ENCODE peak calls at places on chromosomes 3 and 15, in seven cellular contexts. F is K562, L is H1, C is GM12878, G is SK-N-SH, W is HCT116, A is HepG2. M is an unnamed sample.

GRCh38 chr3:31377045-31377642 is 155.6 kb upstream of the STT3B start:
- DNase-seq in A (peak), W (peak), G (no peak), C (no peak), L (no peak), F (no peak), M (no peak)

GRCh38 chr15:28191832-28192231 is 92.7 kb upstream of the OCA2 start:
- DNase-seq in L (no peak), C (no peak), W (no peak), A (no peak), G (peak), F (no peak), M (no peak)

GRCh38 chr15:32683906-32684584 is 33.8 kb upstream of the GREM1 start:
- DNase-seq in G (no peak), A (no peak), C (no peak), W (no peak), F (no peak), L (no peak), M (no peak)

GRCh38 chr3:73084170-73084569 is 22.7 kb downstream of the EBLN2 start:
- DNase-seq in F (no peak), W (no peak), L (no peak), G (no peak), C (no peak), A (no peak), M (no peak)

GRCh38 chr15:33066584-33066983 is 127.9 kb downstream of the FMN1 start:
- DNase-seq in A (no peak), W (no peak), G (no peak), L (no peak), F (no peak), C (no peak), M (peak)

GRCh38 chr3:166013073-166013679 is 176.0 kb upstream of the BCHE start:
- DNase-seq in F (peak), C (no peak), L (no peak), G (peak), W (peak), A (peak), M (peak)

GRCh38 chr3:156816091-156816793 is 9.9 kb upstream of the LEKR1 start:
- DNase-seq in C (no peak), W (no peak), G (no peak), L (no peak), A (no peak), F (no peak), M (no peak)

GRCh38 chr3:18723426-18723825 is 298.3 kb upstream of the SATB1 start:
- DNase-seq in G (no peak), L (no peak), C (no peak), F (no peak), A (no peak), W (no peak), M (no peak)

GRCh38 chr15:39918688-39919385 is 1.2 kb downstream of the GPR176 start:
- DNase-seq in A (no peak), G (no peak), F (no peak), L (no peak), C (no peak), W (no peak), M (no peak)

GRCh38 chr3:177928156-177928555 is 608.1 kb upstream of the KCNMB2 start:
- DNase-seq in W (peak), G (no peak), L (no peak), C (no peak), F (no peak), A (no peak), M (no peak)

DNA sequence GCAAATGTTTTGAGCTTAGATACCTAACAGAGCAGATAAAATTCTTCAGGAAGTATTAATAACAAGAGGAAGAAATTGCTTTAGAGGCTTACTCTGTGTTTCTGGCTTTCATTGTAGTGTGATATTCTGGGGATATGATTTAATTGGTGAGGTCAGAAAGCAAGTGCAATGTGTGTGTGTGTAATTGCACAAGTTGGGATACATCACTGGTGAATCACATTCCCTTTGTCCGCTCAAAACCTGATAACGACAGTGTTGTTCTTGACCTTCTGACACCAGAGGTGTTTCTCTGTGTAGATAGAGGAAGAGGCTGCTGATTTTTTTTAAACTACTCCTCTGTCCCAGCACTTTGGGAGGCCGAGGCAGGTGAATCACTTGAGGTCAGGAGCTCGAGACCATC is 161.1 kb downstream of the CACNA2D3 start:
- DNase-seq in A (no peak), G (no peak), L (no peak), W (no peak), C (no peak), F (no peak), M (no peak)
- TF ChIP-seq JUND in A (no peak), G (no peak), L (no peak), W (no peak), C (no peak), F (no peak), M (no peak)

GRCh38 chr15:75750261-75751050 is 37.8 kb upstream of the CSPG4 start:
- DNase-seq in G (no peak), F (no peak), W (no peak), L (no peak), A (no peak), C (no peak), M (no peak)
- TF ChIP-seq JUND in G (no peak), F (no peak), W (no peak), L (no peak), A (no peak), C (no peak), M (no peak)

DNA sequence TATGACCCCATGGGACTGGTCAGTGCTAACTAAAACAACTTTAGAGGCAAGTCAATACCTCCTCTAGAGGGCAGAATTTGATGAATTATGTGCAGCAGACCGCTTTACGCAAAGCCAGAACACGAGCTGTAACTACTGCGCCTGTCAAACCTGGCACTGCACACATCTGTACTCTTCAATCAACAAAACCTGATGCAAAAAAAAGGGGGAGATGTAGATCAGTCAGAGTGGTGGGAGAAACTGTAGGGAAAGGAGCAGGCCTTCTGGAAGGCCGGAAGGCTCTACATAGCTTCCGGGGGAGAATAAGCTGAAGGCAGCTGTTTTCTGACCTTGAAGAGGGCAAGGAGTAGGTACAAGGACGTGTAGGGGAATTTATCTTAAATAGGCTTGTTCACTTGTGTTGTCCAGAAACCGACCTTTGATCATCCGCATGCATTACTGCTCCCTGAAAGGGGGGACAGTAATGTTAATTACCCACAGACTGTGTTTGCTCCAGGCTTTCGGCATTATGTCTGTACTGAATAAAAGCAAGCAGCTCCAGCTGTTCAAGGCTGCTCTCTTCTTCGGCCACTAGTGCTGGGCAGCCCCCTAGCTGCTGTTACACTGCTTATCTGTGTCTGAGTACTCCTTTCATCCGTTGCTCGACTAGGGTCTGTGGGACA is 41.0 kb downstream of the GPR160 start:
- DNase-seq in A (peak), W (peak), F (peak), L (no peak), C (no peak), G (no peak), M (peak)
- TF ChIP-seq JUND in A (no peak), W (no peak), F (no peak), L (no peak), C (no peak), G (no peak), M (no peak)

DNA sequence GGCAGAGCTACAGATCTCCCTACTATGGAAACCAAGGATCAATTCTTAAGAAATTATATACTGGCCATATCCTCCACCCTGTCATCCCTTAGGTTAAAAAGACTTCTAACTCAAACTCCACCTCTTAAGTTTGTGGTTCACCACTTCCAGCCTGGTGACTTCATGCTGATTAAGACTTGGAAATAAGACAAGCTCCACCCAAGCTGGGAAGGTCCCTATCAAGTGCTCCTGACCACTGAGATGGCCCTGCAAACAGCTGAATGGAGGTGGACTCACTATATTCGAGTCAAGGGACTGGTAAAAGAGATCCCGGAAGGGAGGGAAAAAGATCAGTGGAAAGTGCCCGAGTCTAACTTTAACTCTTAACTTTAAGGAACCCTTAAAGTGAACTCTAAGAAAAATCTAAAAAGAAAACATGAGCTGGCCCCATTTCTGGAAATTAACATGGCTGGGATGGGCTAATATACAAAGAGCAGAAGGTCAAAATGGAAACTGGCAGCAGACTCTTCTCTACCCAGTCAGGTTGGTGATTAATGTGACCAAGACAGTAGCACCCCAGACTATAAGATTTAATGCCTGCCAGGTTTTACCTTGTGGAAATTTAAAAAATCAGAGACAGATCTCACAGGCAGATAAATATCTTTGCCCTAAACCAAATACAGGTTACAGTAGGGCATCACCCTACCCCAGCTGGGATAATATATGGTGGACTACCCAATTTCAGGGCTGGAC is 43.9 kb downstream of the PPCDC start:
- DNase-seq in C (no peak), L (no peak), W (peak), G (no peak), F (peak), A (no peak), M (no peak)
- TF ChIP-seq JUND in C (no peak), L (no peak), W (no peak), G (no peak), F (peak), A (no peak), M (no peak)

GRCh38 chr3:41682996-41683395 is 278.9 kb downstream of the ULK4 start:
- DNase-seq in C (no peak), A (no peak), L (no peak), G (no peak), F (no peak), W (no peak), M (no peak)
- TF ChIP-seq JUND in C (no peak), A (no peak), L (no peak), G (no peak), F (no peak), W (no peak), M (no peak)

DNA sequence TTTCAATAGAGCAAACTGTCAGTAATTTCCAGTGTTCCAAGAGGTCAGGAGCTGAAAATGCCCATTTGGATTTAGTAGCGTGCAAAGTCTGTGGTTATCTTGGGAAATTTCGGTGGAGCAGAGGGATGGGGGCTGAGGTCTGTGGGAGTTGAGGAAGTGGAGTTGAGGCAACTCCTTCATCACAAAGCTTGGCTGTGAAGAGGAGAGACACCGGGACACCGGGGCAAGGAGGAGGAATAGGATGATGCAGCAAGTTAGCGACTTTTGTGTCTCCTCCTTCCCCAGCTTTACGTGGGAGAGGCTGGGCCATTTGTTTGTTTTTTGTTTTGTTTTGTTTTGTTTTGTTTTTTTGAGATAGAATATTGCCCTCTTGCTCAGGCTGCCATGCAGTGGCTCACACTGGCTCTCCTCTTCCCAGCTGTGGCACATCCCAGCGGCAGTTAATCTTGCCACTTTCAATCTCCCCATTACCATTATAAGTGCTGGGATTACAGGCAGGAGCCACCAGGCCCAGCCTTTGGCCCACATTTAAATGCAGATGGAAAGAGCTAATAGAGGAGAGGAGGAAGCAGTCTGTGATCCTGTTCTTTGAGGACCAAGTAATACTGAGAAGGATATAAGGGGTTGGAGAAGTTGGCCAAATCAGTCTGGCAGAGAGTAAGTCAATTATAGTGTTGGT is 47.1 kb downstream of the CRTC3 start:
- DNase-seq in A (no peak), F (peak), C (no peak), W (no peak), G (no peak), L (no peak), M (no peak)
- TF ChIP-seq JUND in A (no peak), F (no peak), C (no peak), W (no peak), G (no peak), L (no peak), M (no peak)

DNA sequence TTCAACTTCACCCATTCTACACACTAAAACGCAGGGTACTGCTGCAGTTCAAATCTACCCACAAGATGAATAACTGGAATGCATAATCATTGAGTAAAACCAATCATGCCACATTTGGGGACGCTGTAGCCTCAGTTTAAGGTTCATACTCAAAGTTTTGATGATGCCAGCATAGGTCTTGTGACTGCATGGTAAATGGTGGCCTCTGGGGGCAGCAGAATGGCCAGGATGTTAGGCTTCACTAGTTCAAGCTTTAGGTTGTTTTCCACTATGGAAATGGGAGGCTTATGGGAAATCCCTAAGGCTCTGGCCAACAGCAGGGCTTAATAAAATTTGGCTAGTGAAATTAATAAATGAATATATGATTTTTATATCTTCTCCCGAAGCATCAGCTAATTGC is 104.3 kb upstream of the TSC22D2 start:
- DNase-seq in L (no peak), C (peak), G (no peak), A (peak), W (peak), F (peak), M (peak)
- TF ChIP-seq JUND in L (no peak), C (no peak), G (no peak), A (no peak), W (no peak), F (no peak), M (no peak)

DNA sequence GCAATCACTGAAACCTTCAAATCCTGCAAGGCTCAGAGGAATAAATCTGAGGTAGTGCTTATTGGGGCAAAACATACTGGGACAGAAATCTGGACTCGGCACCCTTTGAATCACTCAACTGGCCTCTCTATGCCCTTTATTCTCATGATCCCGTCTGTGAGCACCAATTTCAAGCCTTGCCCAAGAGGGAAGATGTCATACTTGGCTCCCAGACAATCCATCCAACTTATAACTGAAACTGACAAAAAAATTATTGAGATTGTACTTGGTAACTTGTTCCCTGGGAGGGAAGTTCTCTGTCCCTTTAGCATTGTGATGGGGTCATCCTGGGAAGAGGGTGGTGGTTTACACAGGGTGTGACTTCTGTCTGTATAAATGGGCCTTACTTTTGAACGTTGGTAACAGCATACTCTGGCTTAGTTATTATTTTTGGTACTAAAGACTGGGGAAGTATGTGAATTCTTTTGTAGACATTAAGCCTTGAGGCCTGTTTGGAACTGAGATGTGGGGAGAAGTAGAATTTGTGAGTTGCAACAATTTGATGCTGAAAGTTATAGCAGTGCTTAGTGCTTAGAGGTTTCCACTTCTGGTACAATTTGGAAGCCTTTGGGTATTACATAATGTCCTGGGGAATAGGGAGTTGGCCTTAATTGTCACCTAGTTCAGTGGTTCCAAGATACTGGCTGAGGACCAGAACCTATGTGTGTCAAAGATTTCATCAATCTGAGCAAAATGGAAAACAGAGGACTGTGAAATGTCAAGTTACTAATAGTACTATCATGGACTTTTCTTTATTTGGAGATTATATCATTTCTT is 15.7 kb downstream of the TLNRD1 start:
- DNase-seq in F (no peak), G (no peak), C (no peak), A (no peak), W (no peak), L (no peak), M (no peak)
- TF ChIP-seq JUND in F (no peak), G (no peak), C (no peak), A (no peak), W (no peak), L (no peak), M (no peak)

GRCh38 chr3:149450281-149450680 is 24.2 kb upstream of the TM4SF4 start:
- DNase-seq in W (no peak), F (no peak), C (no peak), L (no peak), G (no peak), A (no peak), M (no peak)
- TF ChIP-seq JUND in W (no peak), F (no peak), C (no peak), L (no peak), G (no peak), A (no peak), M (no peak)

M was measured in T47D.